ENCODE peak calls at places on chromosomes 5 and 9, in four cellular contexts. G is CD4-positive, alpha-beta T cell; U is colonic mucosa; A is trophoblast cell. V is an unnamed sample.

GRCh38 chr9:117460743-117461142 is 45.9 kb upstream of the ASTN2 start:
- DNase-seq in G (no peak), A (peak; percentile 7), U (no peak), V (no peak)

GRCh38 chr5:136620016-136620419 is 254.7 kb upstream of the TRPC7 start:
- DNase-seq in A (peak; percentile 55), G (no peak), U (no peak), V (no peak)

GRCh38 chr9:81182421-81182820 is 506.9 kb downstream of the TLE1 start:
- DNase-seq in A (no peak), U (no peak), G (no peak), V (no peak)

GRCh38 chr9:131578778-131579504 is 33.6 kb downstream of the PRRT1B start:
- DNase-seq in G (peak; percentile 40), U (no peak), A (no peak), V (no peak)

GRCh38 chr5:133825631-133826289 is 142.7 kb downstream of the C5orf15 start:
- DNase-seq in U (no peak), A (no peak), G (peak; percentile 9), V (no peak)

GRCh38 chr5:140673187-140673976 is at the start of gene DND1:
- DNase-seq in G (no peak), U (no peak), A (no peak), V (no peak)

GRCh38 chr5:144205141-144205551 is 34.5 kb downstream of the KCTD16 start:
- DNase-seq in U (no peak), G (no peak), A (no peak), V (peak; percentile 17)

GRCh38 chr5:78543292-78543691 is 105.3 kb downstream of the LHFPL2 start:
- DNase-seq in G (no peak), U (no peak), A (no peak), V (no peak)

GRCh38 chr5:93790401-93790800 is 49.0 kb upstream of the POU5F2 start:
- DNase-seq in A (no peak), G (no peak), U (no peak), V (no peak)

GRCh38 chr5:127909078-127909477 is 174.5 kb upstream of the SLC12A2 start:
- DNase-seq in A (no peak), U (peak; percentile 57), G (no peak), V (no peak)

GRCh38 chr5:44538831-44539539 is 149.8 kb upstream of the FGF10 start:
- DNase-seq in G (no peak), U (no peak), A (no peak), V (no peak)

GRCh38 chr9:96484521-96484931 is 34.6 kb downstream of the HABP4 start:
- DNase-seq in A (no peak), U (no peak), G (no peak), V (no peak)

GRCh38 chr9:96485280-96485679 is 35.3 kb downstream of the HABP4 start:
- DNase-seq in G (no peak), A (no peak), U (no peak), V (no peak)

GRCh38 chr9:96486351-96487029 is 36.5 kb downstream of the HABP4 start:
- DNase-seq in A (no peak), U (peak; percentile 23), G (no peak), V (peak; percentile 79)

GRCh38 chr9:96487949-96488348 is 38.0 kb downstream of the HABP4 start:
- DNase-seq in A (no peak), U (no peak), G (no peak), V (peak; percentile 33)

GRCh38 chr9:96487030-96487396 is 37.0 kb downstream of the HABP4 start:
- DNase-seq in U (no peak), G (no peak), A (no peak), V (no peak)
- H3K27ac ChIP-seq in U (no peak overlapping the region), G (no peak overlapping the region), A (no peak overlapping the region), V (peak overlapping the region; percentile 74)

DNA sequence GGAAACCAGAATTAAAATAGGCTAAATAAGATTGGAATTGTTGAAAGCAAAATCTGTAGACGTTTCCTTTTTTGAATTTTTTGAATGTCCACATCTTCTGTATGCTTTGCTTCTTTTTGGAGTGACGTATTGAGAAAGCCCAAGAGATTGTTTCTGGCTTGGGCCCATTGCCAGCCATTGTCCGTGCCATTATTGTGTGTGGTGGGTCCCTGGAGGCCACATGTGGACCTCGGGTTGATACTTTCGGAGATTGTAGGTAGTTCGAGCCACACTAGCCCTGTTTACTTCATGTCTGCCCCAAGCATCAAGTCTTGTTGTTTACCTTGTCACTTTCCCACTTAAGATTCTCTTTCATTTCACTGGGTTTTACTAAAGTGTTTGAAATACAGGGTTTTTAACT is 106.1 kb downstream of the PALM2AKAP2 start:
- DNase-seq in A (no peak), G (no peak), U (no peak), V (peak; percentile 49)
- H3K27me3 ChIP-seq in A (no peaks in the 10 kb centered on the region), G (no peaks in the 10 kb centered on the region), U (no peaks in the 10 kb centered on the region), V (no peaks in the 10 kb centered on the region)

DNA sequence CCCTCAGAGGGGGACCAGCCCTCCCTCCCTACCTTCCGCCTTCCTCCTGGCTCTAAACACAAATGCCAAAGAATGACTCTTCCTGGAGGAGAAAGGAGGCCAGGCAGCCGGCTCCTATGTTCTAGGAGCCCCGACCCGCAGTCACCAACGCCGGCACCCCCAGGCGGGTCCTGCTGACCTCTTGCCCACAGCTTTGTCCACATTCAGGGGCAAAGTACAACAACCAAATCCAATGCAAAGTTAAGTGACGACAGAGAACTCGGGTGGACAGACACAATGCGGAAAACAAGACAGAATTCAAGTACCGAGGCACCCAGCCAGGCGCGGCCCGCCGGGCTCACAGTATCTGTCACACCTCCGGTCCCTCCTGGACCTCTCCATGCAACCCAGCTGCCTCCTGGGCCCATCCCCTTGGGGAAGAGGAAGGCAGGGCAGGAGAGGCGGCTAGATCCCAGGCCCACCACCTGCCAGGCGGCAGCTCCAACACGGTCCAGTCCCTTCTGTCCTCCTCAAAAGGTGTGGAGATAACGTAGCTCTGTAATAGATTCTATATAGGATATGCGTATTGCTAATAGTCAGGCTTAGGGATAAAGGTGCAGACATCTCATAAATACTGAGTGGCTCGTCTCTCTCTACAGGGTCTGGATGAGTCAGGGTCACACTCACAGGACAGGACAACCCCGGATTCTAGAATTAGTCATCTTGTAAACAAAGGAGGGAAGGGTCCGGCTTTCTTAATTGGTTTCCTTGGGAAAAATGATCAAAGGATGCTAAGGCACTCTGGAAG is 46.9 kb upstream of the UBAC1 start:
- DNase-seq in G (no peak), U (no peak), A (no peak), V (no peak)
- H3K27ac ChIP-seq in G (no peak overlapping the region), U (peak overlapping the region; percentile 15), A (no peak overlapping the region), V (peak overlapping the region; percentile 44)

GRCh38 chr5:135046661-135047346 is 12.8 kb upstream of the PITX1 start:
- DNase-seq in A (peak; percentile 82), U (no peak), G (no peak), V (no peak)

GRCh38 chr5:135042595-135042994 is 8.6 kb upstream of the PITX1 start:
- DNase-seq in G (no peak), U (no peak), A (no peak), V (no peak)

GRCh38 chr5:135048286-135048685 is 14.3 kb upstream of the PITX1 start:
- DNase-seq in A (no peak), G (no peak), U (no peak), V (no peak)

GRCh38 chr5:135047347-135047695 is 13.3 kb upstream of the PITX1 start:
- DNase-seq in U (no peak), G (no peak), A (no peak), V (no peak)

DNA sequence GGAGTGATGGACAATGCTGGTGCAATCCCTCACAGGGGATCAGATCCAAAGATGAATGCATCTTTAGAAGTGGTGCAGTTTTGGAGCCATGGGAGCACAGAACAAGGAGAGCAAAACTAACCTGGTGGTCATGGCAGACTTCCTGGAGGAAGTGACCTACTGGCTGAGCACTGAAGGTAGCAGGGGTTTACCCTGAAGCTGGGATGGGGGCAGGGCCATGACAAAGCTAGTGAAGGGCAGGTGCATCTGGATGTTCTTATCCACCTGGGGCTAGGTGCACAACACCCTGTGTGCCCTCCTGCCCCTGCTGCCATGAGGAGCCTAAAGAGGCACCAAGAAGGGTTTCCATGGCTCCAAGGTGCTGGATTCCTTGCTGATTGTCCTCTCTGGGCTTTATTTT is 11.5 kb upstream of the PITX1 start:
- DNase-seq in U (no peak), A (no peak), G (no peak), V (no peak)
- H3K27me3 ChIP-seq in U (peaks cover 18% of the 10 kb centered on the region), A (peaks cover 51% of the 10 kb centered on the region), G (peaks cover 73% of the 10 kb centered on the region), V (peaks cover 100% of the 10 kb centered on the region)

V was measured in left ventricle myocardium inferior.